ENCODE peak calls at places on chromosomes 2 and 18, in nine cellular contexts. I, D, A, H, J, S, V, C and U are unnamed samples.

GRCh38 chr2:85438291-85439110 is 20.0 kb downstream of the SH2D6 start:
- DNase-seq in I (no peak), D (no peak), A (no peak), H (peak; percentile 41), J (no peak), S (no peak), V (no peak), C (no peak), U (no peak)

GRCh38 chr2:157932480-157933205 is 56.5 kb upstream of the ACVR1 start:
- DNase-seq in I (no peak), D (no peak), A (no peak), H (no peak), J (no peak), S (no peak), V (no peak), C (no peak), U (no peak)

GRCh38 chr2:42914314-42914713 is 121.9 kb upstream of the HAAO start:
- DNase-seq in I (no peak), D (no peak), A (no peak), H (no peak), J (no peak), S (peak; percentile 82), V (no peak), C (no peak), U (no peak)

GRCh38 chr18:60385693-60386092 is 13.1 kb upstream of the MC4R start:
- DNase-seq in I (no peak), D (no peak), A (no peak), H (no peak), J (no peak), S (no peak), V (no peak), C (no peak), U (no peak)

GRCh38 chr2:45888167-45888566 is 236.7 kb downstream of the PRKCE start:
- DNase-seq in I (no peak), D (peak; percentile 70), A (peak; percentile 75), H (no peak), J (peak; percentile 36), S (no peak), V (peak; percentile 52), C (peak; percentile 66), U (no peak)

GRCh38 chr2:66446178-66446860 is 11.4 kb downstream of the MEIS1 start:
- DNase-seq in I (peak; percentile 52), D (peak; percentile 86), A (peak; percentile 76), H (no peak), J (no peak), S (no peak), V (no peak), C (no peak), U (peak; percentile 65)

GRCh38 chr2:232951891-232952290 is 61.2 kb downstream of the NGEF start:
- DNase-seq in I (no peak), D (peak; percentile 27), A (peak; percentile 6), H (no peak), J (no peak), S (no peak), V (no peak), C (no peak), U (no peak)

GRCh38 chr2:43105586-43106562 is 120.5 kb downstream of the ZFP36L2 start:
- DNase-seq in I (no peak), D (peak; percentile 83), A (peak; percentile 59), H (peak; percentile 40), J (peak; percentile 59), S (no peak), V (no peak), C (peak; percentile 73), U (no peak)

GRCh38 chr2:110732422-110733413 is at the start of gene ACOXL:
- DNase-seq in I (peak; percentile 23), D (no peak), A (no peak), H (peak; percentile 72), J (no peak), S (no peak), V (no peak), C (no peak), U (peak; percentile 38)

GRCh38 chr2:69665152-69665551 is 21.6 kb upstream of the AAK1 start:
- DNase-seq in I (no peak), D (no peak), A (no peak), H (no peak), J (no peak), S (no peak), V (no peak), C (no peak), U (no peak)

GRCh38 chr2:64581018-64581417 is 56.9 kb downstream of the AFTPH start:
- DNase-seq in I (no peak), D (no peak), A (no peak), H (no peak), J (no peak), S (no peak), V (no peak), C (no peak), U (no peak)

GRCh38 chr2:215272918-215273317 is 38.9 kb upstream of the ATIC start:
- DNase-seq in I (no peak), D (no peak), A (no peak), H (no peak), J (no peak), S (no peak), V (no peak), C (no peak), U (no peak)

GRCh38 chr2:215271466-215271865 is 40.4 kb upstream of the ATIC start:
- DNase-seq in I (no peak), D (no peak), A (no peak), H (no peak), J (no peak), S (no peak), V (no peak), C (no peak), U (no peak)

GRCh38 chr2:215264374-215264773 is 47.5 kb upstream of the ATIC start:
- DNase-seq in I (no peak), D (no peak), A (no peak), H (no peak), J (no peak), S (no peak), V (no peak), C (no peak), U (no peak)

GRCh38 chr2:215270118-215270451 is 41.8 kb upstream of the ATIC start:
- DNase-seq in I (no peak), D (no peak), A (no peak), H (no peak), J (no peak), S (no peak), V (no peak), C (no peak), U (no peak)

DNA sequence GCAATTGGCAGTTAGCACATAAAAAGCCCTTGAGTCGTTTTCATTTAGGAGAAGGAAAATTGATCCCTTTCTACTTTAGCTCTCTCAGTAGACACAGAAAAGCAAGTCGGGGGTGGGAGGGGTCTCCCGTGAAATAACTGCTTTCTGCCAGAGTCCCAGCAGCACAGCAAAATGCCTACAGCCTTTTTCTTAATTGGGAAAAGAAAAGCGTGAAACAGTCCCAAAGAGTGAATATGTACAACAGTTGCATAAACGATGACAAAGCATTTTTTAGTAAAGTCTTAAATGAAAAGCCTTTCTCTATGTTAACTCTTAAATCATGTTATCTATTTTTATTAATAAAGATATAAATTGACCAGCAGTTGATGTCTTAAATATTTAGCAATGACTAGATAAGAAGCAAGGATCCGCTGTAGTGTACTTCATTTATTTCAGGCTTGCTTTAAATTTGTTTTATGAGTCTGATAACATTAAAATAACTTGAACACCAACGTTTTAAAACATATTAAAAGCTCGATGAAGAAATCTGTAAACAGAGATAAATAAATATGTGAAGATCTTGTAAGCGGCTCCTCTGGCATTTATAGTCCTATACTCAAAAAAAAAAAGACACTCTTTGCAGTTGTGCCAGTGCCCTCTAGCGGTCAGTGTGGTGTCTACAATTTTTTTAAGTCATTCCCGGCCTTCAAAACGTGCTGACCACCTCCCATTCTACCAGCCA is 42.3 kb upstream of the ATIC start:
- DNase-seq in I (peak; percentile 73), D (peak; percentile 92), A (peak; percentile 82), H (peak; percentile 64), J (peak; percentile 64), S (peak; percentile 77), V (peak; percentile 63), C (peak; percentile 80), U (peak; percentile 56)
- TF ChIP-seq CTCF in I (peak; percentile 78), D (peak; percentile 78), A (peak; percentile 83), H (no peak), J (peak; percentile 81), S (peak; percentile 75), V (peak; percentile 73), C (peak; percentile 78), U (peak; percentile 88)

GRCh38 chr2:71548589-71549485 is 95.5 kb downstream of the DYSF start:
- DNase-seq in I (peak; percentile 71), D (peak; percentile 55), A (peak; percentile 60), H (peak; percentile 70), J (no peak), S (peak; percentile 51), V (peak; percentile 20), C (peak; percentile 34), U (peak; percentile 84)
- TF ChIP-seq CTCF in I (peak; percentile 88), D (peak; percentile 75), A (peak; percentile 72), H (no peak), J (peak; percentile 67), S (peak; percentile 72), V (peak; percentile 74), C (peak; percentile 66), U (peak; percentile 91)

DNA sequence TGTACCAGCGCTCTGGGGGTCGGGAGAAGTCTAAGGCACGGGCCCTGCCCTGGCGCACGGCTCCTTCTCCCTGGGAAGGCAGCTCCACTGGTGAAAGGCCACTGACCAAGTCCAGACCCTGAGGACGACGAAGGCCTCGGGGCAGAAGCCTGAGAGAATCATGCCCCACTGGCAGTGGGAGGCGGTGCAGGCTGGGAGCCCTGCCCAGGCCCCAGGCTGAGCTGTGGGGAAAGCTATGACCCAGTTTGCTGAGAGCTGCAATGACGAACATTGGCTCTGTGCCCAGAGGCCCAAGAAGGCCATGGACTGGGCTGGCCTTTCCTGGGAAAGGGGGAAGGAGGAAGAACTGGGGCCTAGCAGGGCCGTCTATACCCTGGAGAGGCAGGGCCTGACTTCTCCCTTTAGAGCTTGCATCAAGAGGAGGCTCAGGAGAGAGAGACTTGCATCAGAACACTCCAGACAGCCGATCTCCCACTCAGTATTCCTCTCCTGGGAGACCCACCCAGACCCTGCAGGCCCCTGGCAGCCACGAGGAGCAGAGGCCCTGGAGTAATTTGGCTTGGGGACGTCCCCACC is 32.9 kb downstream of the HS1BP3 start:
- DNase-seq in I (no peak), D (peak; percentile 100), A (peak; percentile 100), H (peak; percentile 98), J (peak; percentile 98), S (peak; percentile 98), V (peak; percentile 99), C (peak; percentile 100), U (peak; percentile 46)
- TF ChIP-seq CTCF in I (peak; percentile 13), D (peak; percentile 74), A (peak; percentile 40), H (no peak), J (peak; percentile 61), S (peak; percentile 34), V (peak; percentile 46), C (peak; percentile 60), U (peak; percentile 32)

DNA sequence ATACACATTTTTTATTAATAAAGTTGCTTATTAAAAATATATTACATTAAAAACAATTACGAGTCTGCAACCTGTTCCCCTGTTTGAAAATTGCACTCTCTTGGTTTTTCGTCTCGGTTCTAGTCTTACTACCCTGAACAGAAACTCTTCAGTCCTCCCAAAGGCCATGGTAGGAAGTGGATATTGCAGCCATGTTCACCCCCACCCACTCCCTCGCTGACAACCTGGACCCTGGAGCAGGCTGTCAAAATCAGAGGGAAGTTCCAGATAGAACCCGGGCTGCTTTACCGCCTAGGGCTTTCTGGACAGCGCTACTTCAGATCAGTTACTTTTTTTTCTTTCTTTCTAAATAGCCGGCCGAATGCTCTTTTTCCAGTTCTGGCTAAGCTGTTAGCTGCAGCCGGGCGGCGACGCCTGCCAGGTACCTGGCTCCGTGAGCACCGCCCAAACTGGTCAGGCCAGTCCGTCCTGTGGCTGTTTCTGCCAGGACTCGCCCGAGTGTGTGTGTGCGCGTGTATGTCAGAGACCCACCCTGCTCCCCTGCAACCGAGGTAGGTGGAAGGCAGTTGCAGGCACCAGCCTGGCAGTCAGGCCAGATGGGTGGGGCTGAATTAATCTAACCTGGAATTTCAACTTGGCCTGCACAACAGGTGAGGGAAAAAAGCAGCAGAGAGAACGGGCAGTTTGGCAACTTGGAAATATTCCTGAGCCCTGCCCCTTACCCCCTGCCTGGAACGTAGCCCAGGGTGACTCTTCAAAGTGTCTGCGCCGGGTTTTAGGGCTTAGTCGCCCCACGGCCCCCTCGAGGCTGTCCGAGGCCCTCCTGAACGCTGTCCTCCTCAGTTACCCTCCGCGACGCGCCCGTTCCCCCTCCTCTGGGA is 1.1 kb upstream of the TET3 start:
- DNase-seq in I (no peak), D (no peak), A (no peak), H (peak; percentile 97), J (no peak), S (no peak), V (no peak), C (no peak), U (peak; percentile 48)
- TF ChIP-seq CTCF in I (no peak), D (no peak), A (no peak), H (no peak), J (no peak), S (no peak), V (no peak), C (no peak), U (no peak)